ENCODE peak calls at places on chromosomes 4 and X, in eight cellular contexts. G, D, K, L, H, T, S and C are unnamed samples.

GRCh38 chr4:7354937-7355336 is 79.8 kb downstream of the PSAPL1 start:
- DNase-seq in G (no peak), D (no peak), K (no peak), L (no peak), H (no peak), T (no peak), S (no peak), C (no peak)

GRCh38 chr4:41517747-41518146 is 20.2 kb upstream of the LIMCH1 start:
- DNase-seq in G (no peak), D (no peak), K (no peak), L (no peak), H (no peak), T (no peak), S (peak), C (no peak)

GRCh38 chr4:8904041-8904501 is 32.4 kb upstream of the HMX1 start:
- DNase-seq in G (no peak), D (peak), K (no peak), L (no peak), H (no peak), T (no peak), S (no peak), C (no peak)

GRCh38 chr4:5827108-5828004 is 65.5 kb downstream of the CRMP1 start:
- DNase-seq in G (no peak), D (no peak), K (no peak), L (no peak), H (no peak), T (no peak), S (no peak), C (no peak)

GRCh38 chr4:168654206-168655174 is 157.6 kb downstream of the PALLD start:
- DNase-seq in G (no peak), D (no peak), K (no peak), L (no peak), H (no peak), T (peak), S (peak), C (no peak)

GRCh38 chrX:17521871-17522693 is 147.1 kb downstream of the NHS start:
- DNase-seq in G (no peak), D (peak), K (peak), L (peak), H (no peak), T (peak), S (no peak), C (no peak)

GRCh38 chr4:15457401-15458201 is 12.1 kb upstream of the CC2D2A start:
- DNase-seq in G (peak), D (no peak), K (peak), L (no peak), H (no peak), T (no peak), S (peak), C (peak)

GRCh38 chr4:68476191-68476590 is 28.9 kb downstream of the TMPRSS11E start:
- DNase-seq in G (no peak), D (no peak), K (no peak), L (no peak), H (no peak), T (no peak), S (no peak), C (no peak)

GRCh38 chrX:16671005-16671404 is 21.0 kb downstream of the S100G start:
- DNase-seq in G (no peak), D (peak), K (peak), L (peak), H (no peak), T (peak), S (peak), C (peak)

GRCh38 chr4:94221930-94222329 is 14.3 kb downstream of the SMARCAD1 start:
- DNase-seq in G (no peak), D (no peak), K (no peak), L (no peak), H (no peak), T (no peak), S (no peak), C (no peak)

GRCh38 chr4:102843938-102844337 is 16.6 kb upstream of the UBE2D3 start:
- DNase-seq in G (no peak), D (no peak), K (no peak), L (no peak), H (no peak), T (no peak), S (no peak), C (no peak)

GRCh38 chrX:47539860-47540259 is 21.1 kb upstream of the ARAF start:
- DNase-seq in G (no peak), D (no peak), K (no peak), L (no peak), H (no peak), T (no peak), S (no peak), C (no peak)

GRCh38 chr4:10066704-10067651 is 45.7 kb upstream of the SLC2A9 start:
- DNase-seq in G (no peak), D (no peak), K (no peak), L (no peak), H (no peak), T (peak), S (no peak), C (no peak)

GRCh38 chr4:158847535-158847934 is 78.7 kb downstream of the FNIP2 start:
- DNase-seq in G (no peak), D (no peak), K (no peak), L (no peak), H (no peak), T (no peak), S (no peak), C (no peak)

GRCh38 chr4:143382539-143382938 is 45.9 kb downstream of the GAB1 start:
- DNase-seq in G (no peak), D (no peak), K (no peak), L (no peak), H (no peak), T (no peak), S (no peak), C (no peak)

GRCh38 chr4:127782025-127782274 is 172 bp upstream of the HSPA4L start:
- DNase-seq in G (peak), D (peak), K (peak), L (peak), H (peak), T (peak), S (peak), C (peak)

GRCh38 chr4:183831689-183832088 is 73.4 kb upstream of the STOX2 start:
- DNase-seq in G (no peak), D (no peak), K (no peak), L (no peak), H (no peak), T (no peak), S (no peak), C (no peak)

GRCh38 chr4:19375931-19376330 is 875.8 kb upstream of the SLIT2 start:
- DNase-seq in G (no peak), D (no peak), K (no peak), L (no peak), H (no peak), T (no peak), S (no peak), C (no peak)

GRCh38 chr4:144582975-144583374 is 63.0 kb upstream of the HHIP start:
- DNase-seq in G (no peak), D (no peak), K (no peak), L (peak), H (no peak), T (no peak), S (no peak), C (no peak)

GRCh38 chr4:80202784-80203553 is 5.7 kb downstream of the PRDM8 start:
- DNase-seq in G (no peak), D (no peak), K (no peak), L (no peak), H (peak), T (peak), S (no peak), C (peak)

GRCh38 chr4:123299212-123299651 is 97.4 kb upstream of the SPRY1 start:
- DNase-seq in G (peak), D (no peak), K (no peak), L (no peak), H (no peak), T (no peak), S (no peak), C (no peak)

GRCh38 chr4:184932343-184932742 is 85.9 kb upstream of the HELT start:
- DNase-seq in G (no peak), D (peak), K (no peak), L (no peak), H (no peak), T (peak), S (no peak), C (no peak)

GRCh38 chr4:139540161-139540560 is 15.9 kb downstream of the SETD7 start:
- DNase-seq in G (no peak), D (no peak), K (no peak), L (no peak), H (no peak), T (no peak), S (no peak), C (no peak)

GRCh38 chr4:177986236-177986635 is 544.0 kb upstream of the AGA start:
- DNase-seq in G (no peak), D (no peak), K (no peak), L (no peak), H (no peak), T (no peak), S (no peak), C (no peak)

GRCh38 chr4:23934915-23935314 is 45.1 kb upstream of the PPARGC1A start:
- DNase-seq in G (peak), D (no peak), K (no peak), L (no peak), H (peak), T (peak), S (no peak), C (no peak)

GRCh38 chr4:69749771-69750170 is 10.6 kb downstream of the SULT1B1 start:
- DNase-seq in G (no peak), D (no peak), K (no peak), L (no peak), H (no peak), T (no peak), S (no peak), C (no peak)

GRCh38 chr4:19262467-19262866 is 989.2 kb upstream of the SLIT2 start:
- DNase-seq in G (no peak), D (no peak), K (no peak), L (no peak), H (no peak), T (no peak), S (no peak), C (no peak)

GRCh38 chrX:80334583-80334982 is 85.7 kb upstream of the TENT5D start:
- DNase-seq in G (no peak), D (no peak), K (no peak), L (no peak), H (no peak), T (peak), S (no peak), C (no peak)

GRCh38 chr4:42501624-42502401 is 104.5 kb downstream of the SHISA3 start:
- DNase-seq in G (no peak), D (no peak), K (peak), L (peak), H (no peak), T (peak), S (no peak), C (no peak)

GRCh38 chr4:174111350-174111888 is 172.0 kb downstream of the FBXO8 start:
- DNase-seq in G (no peak), D (no peak), K (no peak), L (no peak), H (no peak), T (no peak), S (no peak), C (no peak)

GRCh38 chrX:40172980-40173661 is 75.4 kb upstream of the BCOR start:
- DNase-seq in G (no peak), D (no peak), K (no peak), L (no peak), H (no peak), T (peak), S (no peak), C (no peak)

GRCh38 chr4:30722092-30722915 is 2.1 kb downstream of the PCDH7 start:
- DNase-seq in G (no peak), D (no peak), K (no peak), L (no peak), H (no peak), T (no peak), S (no peak), C (no peak)